ENCODE peak calls at places on chromosome 17, in eight cellular contexts. B, T, G, L, F, K, U and N are unnamed samples. For H3K4me1 and H3K9me3, the result is how much of the 10 kb centered on the place peaks cover.

GRCh38 chr17:73007447-73007846 is 85.0 kb downstream of the SLC39A11 start:
- DNase-seq in F (no peak), B (no peak), G (no peak), U (no peak), T (no peak), L (no peak), K (peak), N (no peak)

GRCh38 chr17:28527181-28527681 is 21.1 kb downstream of the FOXN1 start:
- DNase-seq in U (no peak), L (no peak), T (no peak), F (no peak), K (no peak), B (no peak), G (no peak), N (no peak)

GRCh38 chr17:260031-260791 is 78.8 kb upstream of the DOC2B start:
- DNase-seq in U (no peak), F (no peak), T (no peak), K (no peak), L (no peak), B (no peak), G (no peak), N (no peak)

GRCh38 chr17:38740806-38741205 is 7.3 kb downstream of the PCGF2 start:
- DNase-seq in G (no peak), T (no peak), L (no peak), U (no peak), B (no peak), F (no peak), K (no peak), N (no peak)

GRCh38 chr17:8150194-8151119 is 1.7 kb downstream of the PER1 start:
- DNase-seq in B (no peak), F (peak), G (no peak), T (no peak), L (no peak), K (no peak), U (no peak), N (no peak)

GRCh38 chr17:68610554-68610953 is 9.4 kb upstream of the FAM20A start:
- DNase-seq in U (no peak), G (no peak), T (no peak), B (no peak), L (no peak), K (no peak), F (no peak), N (no peak)

GRCh38 chr17:61399131-61400057 is at the start of gene TBX2:
- DNase-seq in U (peak), K (peak), G (no peak), F (peak), B (peak), T (peak), L (no peak), N (no peak)

GRCh38 chr17:42111901-42112551 is 488 bp downstream of the DHX58 start:
- DNase-seq in B (peak), U (no peak), T (no peak), K (peak), G (no peak), L (peak), F (no peak), N (peak)

GRCh38 chr17:82752371-82753200 is 721 bp downstream of the TBCD start:
- DNase-seq in K (no peak), G (no peak), U (no peak), L (peak), B (peak), F (no peak), T (no peak), N (no peak)

GRCh38 chr17:78779848-78780247 is 2.2 kb downstream of the CYTH1 start:
- DNase-seq in K (no peak), G (no peak), B (no peak), L (no peak), T (no peak), F (no peak), U (no peak), N (peak)

GRCh38 chr17:9790889-9791876 is at the start of gene DHRS7C:
- DNase-seq in T (no peak), L (no peak), F (no peak), G (no peak), K (no peak), B (no peak), U (no peak), N (no peak)

GRCh38 chr17:79812206-79812968 is 15.5 kb upstream of the CBX8 start:
- DNase-seq in U (no peak), B (no peak), T (no peak), G (no peak), F (no peak), L (no peak), K (no peak), N (no peak)

GRCh38 chr17:73492125-73492801 is 152.0 kb downstream of the SDK2 start:
- DNase-seq in T (no peak), G (no peak), B (no peak), U (no peak), L (peak), K (no peak), F (no peak), N (no peak)

GRCh38 chr17:29592850-29593545 is at the start of gene ANKRD13B:
- DNase-seq in U (peak), L (peak), B (peak), K (no peak), G (no peak), T (no peak), F (no peak), N (no peak)

GRCh38 chr17:30376621-30377452 is 1.9 kb upstream of the CPD start:
- DNase-seq in K (peak), T (no peak), F (peak), L (peak), G (no peak), B (no peak), U (peak), N (no peak)

GRCh38 chr17:42989146-42989545 is 8.8 kb downstream of the RUNDC1 start:
- DNase-seq in F (no peak), K (no peak), G (no peak), T (no peak), U (no peak), B (no peak), L (no peak), N (no peak)

DNA sequence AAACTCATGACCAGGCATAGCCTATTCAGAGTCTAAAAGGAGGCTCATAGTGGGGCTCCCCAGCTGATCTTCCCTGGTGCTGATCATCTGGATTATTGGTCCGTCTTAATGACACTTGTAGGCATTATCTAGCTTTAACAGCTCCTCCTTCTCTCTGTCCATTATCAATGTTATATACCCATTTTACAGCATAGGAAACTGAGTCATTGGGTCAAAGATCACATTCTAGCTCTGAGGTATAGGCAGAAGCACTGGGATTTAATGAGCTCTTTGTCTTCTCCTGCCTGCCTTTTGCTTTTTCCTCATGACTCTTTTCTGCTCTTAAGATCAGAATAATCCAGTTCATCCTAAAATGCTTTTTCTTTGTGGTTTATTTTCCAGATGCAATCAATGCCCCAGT is 756 bp downstream of the CCL2 start:
- DNase-seq in G (no peak), T (no peak), K (no peak), U (no peak), L (no peak), B (no peak), F (no peak), N (no peak)
- H3K4me1 ChIP-seq in G (under half), T (under half), K (under half), U (under half), L (under half), B (half or more), F (half or more), N (under half)

GRCh38 chr17:59000022-59000421 is 106.7 kb downstream of the TRIM37 start:
- DNase-seq in T (no peak), F (no peak), G (no peak), L (no peak), U (no peak), B (no peak), K (no peak), N (no peak)

GRCh38 chr17:58996968-58997367 is 109.7 kb downstream of the TRIM37 start:
- DNase-seq in U (no peak), G (no peak), T (no peak), B (no peak), L (no peak), K (no peak), F (no peak), N (no peak)

GRCh38 chr17:59001158-59001814 is 105.4 kb downstream of the TRIM37 start:
- DNase-seq in T (no peak), K (peak), B (peak), L (peak), G (peak), F (peak), U (peak), N (peak)

GRCh38 chr17:58997756-58998553 is 108.7 kb downstream of the TRIM37 start:
- DNase-seq in G (no peak), U (no peak), L (no peak), K (peak), B (no peak), T (no peak), F (no peak), N (no peak)

DNA sequence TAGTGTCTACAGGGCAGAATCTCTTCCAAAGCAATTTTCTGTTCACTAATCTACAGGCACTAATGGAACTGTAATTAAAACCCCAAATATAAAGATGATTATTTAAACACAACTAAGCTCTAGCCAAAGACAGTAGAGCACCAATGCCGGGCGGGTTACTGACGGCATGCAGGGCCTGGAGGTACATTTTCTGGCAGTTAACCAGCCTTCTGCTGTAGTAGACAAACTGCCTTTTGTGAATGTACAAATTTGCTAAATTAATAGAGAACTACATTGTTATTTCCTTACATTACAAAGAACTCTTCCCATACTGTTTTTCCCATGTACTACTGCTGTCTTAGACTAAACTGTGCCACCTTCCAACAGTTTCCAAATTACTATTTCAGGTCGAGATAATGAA is 107.8 kb downstream of the TRIM37 start:
- DNase-seq in F (no peak), T (no peak), B (no peak), G (no peak), K (no peak), L (no peak), U (no peak), N (no peak)
- H3K9me3 ChIP-seq in F (under half), T (under half), B (under half), G (under half), K (under half), L (under half), U (under half), N (under half)

DNA sequence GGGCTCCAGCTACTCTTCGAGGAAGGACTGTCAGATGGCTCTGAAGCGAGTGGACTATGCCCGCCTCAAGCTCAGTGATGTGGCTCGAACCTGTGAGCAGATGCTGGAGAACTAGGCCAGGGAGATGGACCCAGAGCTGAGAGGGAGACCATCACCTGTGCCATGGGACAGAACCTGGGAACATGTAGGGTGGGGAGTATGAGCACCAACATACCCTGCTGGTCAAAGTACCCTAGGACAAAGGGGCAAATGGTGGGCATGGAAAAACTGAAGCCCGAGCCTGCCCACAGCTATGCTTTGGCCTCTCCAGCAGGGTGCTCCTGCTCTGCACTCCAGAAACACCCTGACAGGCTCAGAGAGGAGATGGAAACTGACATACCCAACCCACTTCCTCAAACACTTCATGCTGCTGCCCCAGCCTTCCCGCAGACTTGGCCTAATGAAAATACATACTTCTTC is 1.9 kb downstream of the MED11 start:
- DNase-seq in B (peak), L (no peak), G (no peak), F (no peak), K (no peak), T (no peak), U (no peak), N (no peak)
- H3K4me1 ChIP-seq in B (under half), L (under half), G (under half), F (under half), K (under half), T (under half), U (under half), N (under half)

GRCh38 chr17:70047619-70048018 is 27.4 kb upstream of the KCNJ16 start:
- DNase-seq in T (no peak), K (no peak), G (no peak), B (no peak), F (peak), U (peak), L (no peak), N (no peak)

GRCh38 chr17:70053241-70054234 is 21.5 kb upstream of the KCNJ16 start:
- DNase-seq in T (no peak), G (no peak), K (peak), U (no peak), F (peak), B (peak), L (no peak), N (no peak)

GRCh38 chr17:70048020-70048419 is 27.0 kb upstream of the KCNJ16 start:
- DNase-seq in U (no peak), G (no peak), F (no peak), T (no peak), B (no peak), L (no peak), K (no peak), N (no peak)

GRCh38 chr17:70050192-70050591 is 24.8 kb upstream of the KCNJ16 start:
- DNase-seq in B (no peak), T (no peak), G (no peak), L (no peak), K (no peak), F (no peak), U (no peak), N (no peak)

DNA sequence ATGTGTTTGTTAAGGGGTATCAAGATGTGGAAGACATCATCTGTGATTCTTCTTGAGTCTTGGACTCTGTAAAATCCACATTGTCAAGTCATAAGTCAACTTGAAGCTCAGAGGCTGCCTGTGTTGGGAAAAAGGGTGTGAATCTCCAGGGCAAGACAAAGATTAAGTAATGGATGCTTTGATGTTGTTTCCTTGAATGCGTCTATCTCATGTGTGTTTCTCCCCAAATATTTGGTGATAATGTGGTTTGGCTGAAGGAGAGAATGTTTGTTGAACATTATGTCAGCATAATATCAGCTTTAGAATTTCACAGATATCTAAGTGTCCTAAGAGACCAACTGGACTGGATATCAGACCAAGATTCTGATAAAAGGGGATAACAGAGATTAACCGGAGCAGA is 24.1 kb upstream of the KCNJ16 start:
- DNase-seq in G (no peak), U (no peak), L (no peak), F (peak), B (no peak), K (no peak), T (no peak), N (no peak)
- H3K9me3 ChIP-seq in G (under half), U (under half), L (under half), F (under half), B (under half), K (under half), T (under half), N (under half)

DNA sequence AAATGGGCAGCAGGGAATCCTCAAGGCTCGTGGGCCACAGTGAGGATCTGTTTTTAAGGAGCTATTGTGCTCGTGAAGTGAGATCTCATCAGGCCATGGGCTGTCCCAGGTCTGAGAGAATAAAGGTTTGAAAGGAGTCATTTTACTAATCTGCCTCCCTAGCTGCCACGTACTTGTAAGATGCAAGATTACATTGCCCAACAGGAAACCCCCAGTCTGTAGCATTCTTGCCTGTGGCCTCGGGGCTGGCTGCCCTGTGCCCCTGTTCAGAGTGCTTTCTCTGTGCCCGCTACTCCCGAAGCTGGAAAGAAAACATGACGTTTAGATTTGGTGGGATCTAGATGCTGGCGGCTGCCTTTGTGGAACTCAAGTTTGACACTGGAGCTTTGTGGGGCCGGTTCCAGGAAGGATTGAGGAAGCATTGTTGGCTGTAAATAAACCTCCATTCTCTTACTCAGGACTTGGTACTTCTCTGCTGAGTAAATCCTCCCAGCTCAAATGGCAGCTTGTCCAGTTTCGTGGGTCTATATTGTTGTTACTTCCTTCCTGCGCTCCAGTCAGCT is 21.2 kb downstream of the SAP30BP start:
- DNase-seq in B (no peak), L (no peak), G (no peak), T (no peak), F (no peak), U (no peak), K (no peak), N (no peak)
- H3K4me1 ChIP-seq in B (under half), L (under half), G (half or more), T (under half), F (half or more), U (half or more), K (under half), N (under half)

DNA sequence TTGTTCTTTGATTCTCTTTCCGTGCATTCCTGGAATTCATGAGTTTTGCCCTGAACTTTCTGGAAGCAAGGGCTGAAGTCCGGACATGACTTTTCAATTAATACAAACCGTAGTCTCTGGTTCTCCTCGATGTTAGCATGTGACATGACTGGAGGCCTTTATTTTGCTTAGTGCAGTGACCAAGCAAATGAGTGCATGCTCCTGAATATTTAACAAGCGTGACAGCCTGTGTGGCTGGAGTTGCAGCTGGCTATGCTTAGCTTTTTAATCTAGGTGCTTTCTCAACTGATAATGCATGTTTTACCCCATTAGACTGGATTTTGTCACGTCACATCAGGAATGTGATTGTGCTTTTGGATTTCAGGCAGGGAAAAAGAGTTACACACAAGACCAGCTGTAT is 302.1 kb downstream of the MAP2K6 start:
- DNase-seq in G (no peak), F (no peak), B (no peak), U (no peak), T (no peak), K (no peak), L (no peak), N (no peak)
- H3K9me3 ChIP-seq in G (under half), F (under half), B (under half), U (under half), T (under half), K (under half), L (under half), N (under half)